ENCODE peak calls at places on chromosomes 12 and 14, in five cellular contexts. G is HuH-7, E is T-cell, S is NCI-H2227 treated with DMSO at 0.1 percent for 48 hours, M is HT1080. L is an unnamed sample.
A peak's percentile ranks its signal among the peaks of the same experiment; 100 is the strongest.

GRCh38 chr14:39102265-39102968 is 618 bp downstream of the SEC23A start:
- DNase-seq in M (peak; percentile 20), G (peak; percentile 32), S (no peak), E (no peak), L (no peak)

GRCh38 chr14:64952598-64953309 is 10.2 kb upstream of the GPX2 start:
- DNase-seq in M (peak; percentile 23), S (no peak), G (no peak), E (no peak), L (no peak)

GRCh38 chr12:112777387-112778025 is 14.0 kb upstream of the RPH3A start:
- DNase-seq in G (no peak), S (no peak), E (no peak), M (no peak), L (no peak)

GRCh38 chr12:112570096-112570495 is 151.3 kb downstream of the PTPN11 start:
- DNase-seq in G (no peak), M (no peak), S (no peak), E (no peak), L (no peak)

GRCh38 chr14:20008156-20008555 is 6.2 kb downstream of the OR4Q2 start:
- DNase-seq in M (no peak), S (no peak), E (no peak), G (no peak), L (no peak)

GRCh38 chr12:29611906-29612305 is 114.4 kb upstream of the OVCH1 start:
- DNase-seq in S (no peak), M (peak; percentile 46), G (no peak), E (no peak), L (no peak)

GRCh38 chr12:11026118-11026517 is 3.7 kb upstream of the TAS2R19 start:
- DNase-seq in S (no peak), E (no peak), G (no peak), M (no peak), L (no peak)

GRCh38 chr14:89635615-89636014 is 218.6 kb upstream of the FOXN3 start:
- DNase-seq in G (no peak), S (no peak), M (no peak), E (no peak), L (no peak)

GRCh38 chr12:53552346-53553327 is 45.4 kb upstream of the NPFF start:
- DNase-seq in G (no peak), E (no peak), S (no peak), M (no peak), L (no peak)

GRCh38 chr12:124909831-124910560 is 4.5 kb downstream of the UBC start:
- DNase-seq in S (no peak), M (peak; percentile 35), E (no peak), G (no peak), L (no peak)

GRCh38 chr12:104877107-104877705 is 80.9 kb downstream of the SLC41A2 start:
- DNase-seq in G (no peak), S (peak; percentile 48), E (peak; percentile 40), M (peak; percentile 23), L (no peak)

GRCh38 chr12:60308366-60309000 is 712.7 kb downstream of the SLC16A7 start:
- DNase-seq in G (no peak), M (no peak), E (no peak), S (no peak), L (no peak)

GRCh38 chr12:69330475-69331473 is 17.4 kb upstream of the LYZ start:
- DNase-seq in E (peak; percentile 76), M (no peak), G (no peak), S (peak; percentile 10), L (peak; percentile 31)

GRCh38 chr12:88546851-88547250 is 33.4 kb downstream of the KITLG start:
- DNase-seq in G (no peak), M (no peak), S (no peak), E (no peak), L (no peak)

GRCh38 chr12:115507951-115508722 is 769.4 kb downstream of the MED13L start:
- DNase-seq in E (no peak), M (no peak), G (no peak), S (no peak), L (no peak)

GRCh38 chr14:64507376-64508156 is 3.0 kb downstream of the ZBTB1 start:
- DNase-seq in S (no peak), G (no peak), E (no peak), M (no peak), L (no peak)

GRCh38 chr14:74414380-74414779 is 11.6 kb downstream of the SYNDIG1L start:
- DNase-seq in M (no peak), G (no peak), E (no peak), S (peak; percentile 23), L (no peak)

GRCh38 chr12:111154180-111154579 is 214.7 kb downstream of the PHETA1 start:
- DNase-seq in E (no peak), M (no peak), S (peak; percentile 17), G (no peak), L (no peak)